ENCODE peak calls at places on chromosomes 11 and 22, in four cellular contexts. U is activated T-helper 2 cell treated with anti-CD3 and anti-CD28 coated beads, Interferon-gamma antibody, Interleukin-2, Interleukin-4, amounts not matched to agents 10 μg/mL and 5 μg/mL and 100 μg/mL, durations not matched to agents 14 hours and 24 hours and 36 hours; L is hippocampal formation; Z is fibroblast of mammary gland. C is an unnamed sample.

GRCh38 chr11:78224506-78224905 is 35.8 kb downstream of the USP35 start:
- DNase-seq in U (no peak), L (no peak), Z (no peak), C (no peak)

GRCh38 chr11:100445231-100445735 is 241.8 kb upstream of the ARHGAP42 start:
- DNase-seq in U (no peak), L (peak; percentile 32), Z (peak; percentile 1), C (no peak)

GRCh38 chr11:107991868-107992414 is 16.8 kb upstream of the CUL5 start:
- DNase-seq in U (no peak), L (no peak), Z (no peak), C (no peak)

GRCh38 chr22:44453441-44454112 is 44.5 kb downstream of the RTL6 start:
- DNase-seq in U (no peak), L (no peak), Z (peak; percentile 4), C (no peak)

GRCh38 chr11:68099474-68100405 is 21.4 kb downstream of the CHKA start:
- DNase-seq in U (no peak), L (no peak), Z (no peak), C (no peak)

GRCh38 chr11:118917488-118918127 is 8.1 kb downstream of the BCL9L start:
- DNase-seq in U (no peak), L (no peak), Z (peak; percentile 96), C (no peak)

GRCh38 chr11:33723238-33723881 is 12.9 kb downstream of the CD59 start:
- DNase-seq in U (no peak), L (no peak), Z (peak; percentile 99), C (no peak)

GRCh38 chr11:132125855-132126841 is 755.7 kb downstream of the NTM start:
- DNase-seq in U (no peak), L (no peak), Z (peak; percentile 33), C (no peak)

GRCh38 chr11:20289732-20290131 is 73.8 kb upstream of the HTATIP2 start:
- DNase-seq in U (no peak), L (no peak), Z (no peak), C (no peak)

GRCh38 chr11:68956142-68956541 is 24.6 kb downstream of the MRGPRD start:
- DNase-seq in U (no peak), L (no peak), Z (no peak), C (no peak)

GRCh38 chr11:34183840-34184358 is 78.5 kb downstream of the NAT10 start:
- DNase-seq in U (no peak), L (no peak), Z (no peak), C (no peak)

GRCh38 chr11:19679952-19680823 is 32.4 kb upstream of the NAV2 start:
- DNase-seq in U (no peak), L (peak; percentile 7), Z (peak; percentile 99), C (no peak)

GRCh38 chr22:24161909-24162308 is 19.4 kb upstream of the SUSD2 start:
- DNase-seq in U (no peak), L (no peak), Z (no peak), C (no peak)

GRCh38 chr22:21447694-21448402 is 19.3 kb upstream of the TMEM191C start:
- DNase-seq in U (no peak), L (no peak), Z (no peak), C (no peak)

GRCh38 chr22:27877501-27877900 is 41.6 kb downstream of the PITPNB start:
- DNase-seq in U (no peak), L (no peak), Z (no peak), C (no peak)

GRCh38 chr11:16086229-16086628 is 270.1 kb downstream of the SOX6 start:
- DNase-seq in U (no peak), L (no peak), Z (no peak), C (no peak)

GRCh38 chr11:63567044-63567840 is 4.1 kb upstream of the PLAAT2 start:
- DNase-seq in U (peak; percentile 70), L (no peak), Z (peak; percentile 91), C (peak; percentile 77)

GRCh38 chr22:19749876-19750275 is 10.7 kb upstream of the TBX1 start:
- DNase-seq in U (no peak), L (no peak), Z (no peak), C (no peak)

GRCh38 chr11:2661173-2662023 is 38.4 kb downstream of the KCNQ1OT1 start:
- DNase-seq in U (no peak), L (no peak), Z (no peak), C (no peak)

GRCh38 chr11:123601737-123602136 is 52.7 kb downstream of the SCN3B start:
- DNase-seq in U (no peak), L (no peak), Z (no peak), C (no peak)

GRCh38 chr11:10856689-10857603 is 907 bp downstream of the ZBED5 start:
- DNase-seq in U (no peak), L (peak; percentile 11), Z (no peak), C (peak; percentile 16)

GRCh38 chr11:16606784-16607674 is 131.4 kb upstream of the C11orf58 start:
- DNase-seq in U (no peak), L (peak; percentile 7), Z (no peak), C (no peak)

GRCh38 chr11:5983443-5983842 is 3.3 kb downstream of the OR52L1 start:
- DNase-seq in U (no peak), L (no peak), Z (no peak), C (no peak)

GRCh38 chr11:69355346-69355940 is 61.5 kb downstream of the MYEOV start:
- DNase-seq in U (no peak), L (no peak), Z (no peak), C (no peak)

GRCh38 chr11:73047773-73048371 is 94.2 kb downstream of the FCHSD2 start:
- DNase-seq in U (no peak), L (no peak), Z (no peak), C (no peak)

GRCh38 chr11:122748968-122749687 is 89.2 kb upstream of the CRTAM start:
- DNase-seq in U (peak; percentile 59), L (peak; percentile 30), Z (peak; percentile 99), C (peak; percentile 50)

GRCh38 chr11:34790620-34791019 is 125.6 kb downstream of the APIP start:
- DNase-seq in U (no peak), L (no peak), Z (no peak), C (no peak)

GRCh38 chr11:75344186-75344585 is 7.3 kb downstream of the ARRB1 start:
- DNase-seq in U (no peak), L (no peak), Z (no peak), C (no peak)

GRCh38 chr22:37283393-37283937 is 1.2 kb downstream of the CYTH4 start:
- DNase-seq in U (peak; percentile 60), L (no peak), Z (no peak), C (peak; percentile 72)

C was measured in activated T-helper 1 cell treated with anti-CD3 and anti-CD28 coated beads, Interleukin-12 subunit alpha, Interleukin-12 subunit beta, Interleukin-2, Interleukin-4 antibody, amounts not matched to agents 30 ng/mL and 10 ng/mL and 1 ng/mL, durations not matched to agents 14 hours and 24 hours and 36 hours.